ENCODE peak calls at places on chromosomes 16 and 17, in five cellular contexts. One of them, this sample, is unnamed.

GRCh38 chr17:31488264-31488981 is 96.9 kb downstream of the RAB11FIP4 start:
- DNase-seq in activated T-cell treated with anti-CD3 and anti-CD28 coated beads for 1 hour: no peak
- DNase-seq in NCI-H446: no peak
- DNase-seq in thyroid gland: peak
- DNase-seq in pancreas: peak
- DNase-seq in this sample: peak

GRCh38 chr16:12323007-12323699 is 346.6 kb downstream of the SNX29 start:
- DNase-seq in activated T-cell treated with anti-CD3 and anti-CD28 coated beads for 1 hour: no peak
- DNase-seq in pancreas: no peak
- DNase-seq in thyroid gland: no peak
- DNase-seq in NCI-H446: no peak
- DNase-seq in this sample: no peak

GRCh38 chr17:49993423-49994037 is 1.5 kb downstream of the DLX3 start:
- DNase-seq in pancreas: no peak
- DNase-seq in NCI-H446: no peak
- DNase-seq in thyroid gland: peak
- DNase-seq in activated T-cell treated with anti-CD3 and anti-CD28 coated beads for 1 hour: no peak
- DNase-seq in this sample: peak

GRCh38 chr17:71110326-71110725 is 941.0 kb downstream of the KCNJ2 start:
- DNase-seq in NCI-H446: no peak
- DNase-seq in thyroid gland: no peak
- DNase-seq in activated T-cell treated with anti-CD3 and anti-CD28 coated beads for 1 hour: no peak
- DNase-seq in pancreas: no peak
- DNase-seq in this sample: no peak

GRCh38 chr17:1241904-1242303 is 28.3 kb upstream of the BHLHA9 start:
- DNase-seq in NCI-H446: no peak
- DNase-seq in thyroid gland: no peak
- DNase-seq in activated T-cell treated with anti-CD3 and anti-CD28 coated beads for 1 hour: no peak
- DNase-seq in pancreas: no peak
- DNase-seq in this sample: no peak

GRCh38 chr16:52435573-52435972 is 111.4 kb downstream of the TOX3 start:
- DNase-seq in activated T-cell treated with anti-CD3 and anti-CD28 coated beads for 1 hour: no peak
- DNase-seq in NCI-H446: peak
- DNase-seq in pancreas: no peak
- DNase-seq in thyroid gland: no peak
- DNase-seq in this sample: no peak

GRCh38 chr16:28981517-28981916 is 3.3 kb upstream of the LAT start:
- DNase-seq in activated T-cell treated with anti-CD3 and anti-CD28 coated beads for 1 hour: no peak
- DNase-seq in thyroid gland: no peak
- DNase-seq in pancreas: no peak
- DNase-seq in NCI-H446: no peak
- DNase-seq in this sample: no peak

GRCh38 chr17:56751145-56751743 is 82.5 kb downstream of the C17orf67 start:
- DNase-seq in NCI-H446: no peak
- DNase-seq in thyroid gland: no peak
- DNase-seq in activated T-cell treated with anti-CD3 and anti-CD28 coated beads for 1 hour: no peak
- DNase-seq in pancreas: no peak
- DNase-seq in this sample: no peak

GRCh38 chr16:55116165-55116894 is 185.7 kb downstream of the IRX5 start:
- DNase-seq in NCI-H446: no peak
- DNase-seq in pancreas: no peak
- DNase-seq in activated T-cell treated with anti-CD3 and anti-CD28 coated beads for 1 hour: no peak
- DNase-seq in thyroid gland: no peak
- DNase-seq in this sample: no peak

GRCh38 chr16:67992661-67993206 is 6.5 kb downstream of the DPEP2 start:
- DNase-seq in thyroid gland: no peak
- DNase-seq in NCI-H446: no peak
- DNase-seq in pancreas: peak
- DNase-seq in activated T-cell treated with anti-CD3 and anti-CD28 coated beads for 1 hour: no peak
- DNase-seq in this sample: no peak

GRCh38 chr17:4142107-4142900 is 526 bp downstream of the ZZEF1 start:
- DNase-seq in NCI-H446: no peak
- DNase-seq in pancreas: peak
- DNase-seq in thyroid gland: peak
- DNase-seq in activated T-cell treated with anti-CD3 and anti-CD28 coated beads for 1 hour: no peak
- DNase-seq in this sample: peak

GRCh38 chr17:66177048-66177447 is 14.9 kb downstream of the CEP112 start:
- DNase-seq in activated T-cell treated with anti-CD3 and anti-CD28 coated beads for 1 hour: no peak
- DNase-seq in NCI-H446: no peak
- DNase-seq in pancreas: no peak
- DNase-seq in thyroid gland: no peak
- DNase-seq in this sample: no peak

GRCh38 chr17:61400058-61400785 is 579 bp downstream of the TBX2 start:
- DNase-seq in pancreas: no peak
- DNase-seq in thyroid gland: no peak
- DNase-seq in NCI-H446: no peak
- DNase-seq in activated T-cell treated with anti-CD3 and anti-CD28 coated beads for 1 hour: no peak
- DNase-seq in this sample: no peak